ENCODE peak calls at places on chromosomes 3 and 15, in ten cellular contexts. U is heart right ventricle, A is astrocyte, K is breast epithelium, G is spleen, E is lower lobe of right lung, C is thoracic aorta, P is heart left ventricle, Y is adrenal gland, X is stomach. Z is an unnamed sample.

GRCh38 chr3:195221015-195221853 is 49.7 kb downstream of the XXYLT1 start:
- DNase-seq in X (no peak), U (peak; percentile 46), K (no peak), G (peak; percentile 77), Y (peak; percentile 68), C (no peak), A (no peak), E (no peak), P (no peak), Z (peak; percentile 85)

GRCh38 chr3:139307601-139308146 is 36.1 kb upstream of the MRPS22 start:
- DNase-seq in A (no peak), E (no peak), P (no peak), G (no peak), U (no peak), X (no peak), Y (no peak), C (no peak), K (no peak), Z (no peak)

GRCh38 chr3:134693226-134693625 is 42.4 kb upstream of the KY start:
- DNase-seq in C (no peak), G (no peak), A (no peak), U (no peak), Y (no peak), K (no peak), X (no peak), E (no peak), P (no peak), Z (no peak)

GRCh38 chr3:158696618-158697017 is 24.2 kb upstream of the LXN start:
- DNase-seq in Y (no peak), U (no peak), A (peak; percentile 75), X (no peak), E (no peak), G (no peak), P (no peak), K (no peak), C (no peak), Z (no peak)

GRCh38 chr3:148101061-148101460 is 596.6 kb upstream of the AGTR1 start:
- DNase-seq in Y (no peak), K (no peak), X (no peak), A (peak; percentile 64), C (no peak), E (no peak), P (no peak), G (no peak), U (no peak), Z (peak; percentile 24)

GRCh38 chr3:139653582-139653981 is 24.2 kb downstream of the NMNAT3 start:
- DNase-seq in Y (peak; percentile 38), P (no peak), A (no peak), E (no peak), U (no peak), C (no peak), G (no peak), K (no peak), X (no peak), Z (no peak)

GRCh38 chr3:184602406-184603155 is 41.0 kb downstream of the EPHB3 start:
- DNase-seq in A (no peak), C (no peak), U (no peak), X (no peak), Y (peak; percentile 50), K (no peak), G (no peak), E (no peak), P (no peak), Z (no peak)

GRCh38 chr3:11283126-11283478 is 10.9 kb downstream of the ATG7 start:
- DNase-seq in P (no peak), G (no peak), U (no peak), X (no peak), A (no peak), C (no peak), Y (no peak), K (no peak), E (no peak), Z (no peak)

GRCh38 chr3:151579571-151580270 is 118.9 kb upstream of the IGSF10 start:
- DNase-seq in E (no peak), K (peak; percentile 20), A (peak; percentile 73), P (peak; percentile 29), U (no peak), C (no peak), G (no peak), Y (no peak), X (no peak), Z (no peak)

GRCh38 chr15:41578736-41579383 is 19.8 kb downstream of the TYRO3 start:
- DNase-seq in U (no peak), X (no peak), Y (no peak), K (no peak), P (no peak), E (no peak), C (no peak), G (no peak), A (no peak), Z (no peak)

GRCh38 chr3:188157407-188157806 is 3.5 kb downstream of the LPP start:
- DNase-seq in C (no peak), G (no peak), K (no peak), A (no peak), U (no peak), Y (no peak), E (no peak), P (no peak), X (no peak), Z (no peak)

DNA sequence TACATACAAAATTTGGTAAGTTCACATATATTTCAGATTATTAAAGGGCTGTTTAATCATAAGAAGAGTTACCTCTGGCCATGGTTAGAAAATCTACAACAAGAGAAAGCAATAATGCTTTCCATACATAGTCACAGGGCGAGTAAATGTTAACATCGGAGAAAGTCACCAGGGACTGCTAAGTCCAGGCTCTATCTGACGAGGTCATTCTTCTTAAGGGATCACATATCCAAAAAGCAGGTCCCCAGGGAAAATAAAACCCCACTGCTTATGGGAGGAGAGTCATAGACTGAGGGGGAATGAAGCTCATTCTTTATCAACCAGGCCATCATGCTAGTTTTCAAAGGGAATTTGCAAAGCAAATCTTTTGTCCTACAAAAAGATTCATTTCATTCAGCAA is 3.1 kb downstream of the PCYT1A start:
- DNase-seq in A (no peak), C (no peak), P (no peak), G (no peak), K (no peak), Y (no peak), E (no peak), X (no peak), U (no peak), Z (no peak)
- H3K4me3 ChIP-seq in A (no peak overlapping the region), C (no peak overlapping the region), P (no peak overlapping the region), G (no peak overlapping the region), K (no peak overlapping the region), Y (no peak overlapping the region), E (no peak overlapping the region), X (no peak overlapping the region), U (no peak overlapping the region), Z (no peak overlapping the region)

GRCh38 chr3:109921509-109921908 is 584.2 kb upstream of the DPPA4 start:
- DNase-seq in X (no peak), A (no peak), C (no peak), K (no peak), U (no peak), G (no peak), P (no peak), Y (no peak), E (no peak), Z (no peak)
- H3K4me1 ChIP-seq in X (no peaks in the 10 kb centered on the region), A (peaks cover 4% of the 10 kb centered on the region), C (no peaks in the 10 kb centered on the region), K (no peaks in the 10 kb centered on the region), U (no peaks in the 10 kb centered on the region), G (no peaks in the 10 kb centered on the region), P (no peaks in the 10 kb centered on the region), Y (no peaks in the 10 kb centered on the region), E (no peaks in the 10 kb centered on the region), Z (no peaks in the 10 kb centered on the region)

GRCh38 chr15:29090617-29091466 is 178.8 kb downstream of the NSMCE3 start:
- DNase-seq in A (no peak), X (no peak), E (no peak), G (peak; percentile 78), P (no peak), K (no peak), C (no peak), Y (no peak), U (no peak), Z (peak; percentile 50)

GRCh38 chr15:29088666-29089065 is 181.0 kb downstream of the NSMCE3 start:
- DNase-seq in E (no peak), C (no peak), K (no peak), G (peak; percentile 54), X (no peak), P (no peak), A (no peak), Y (no peak), U (no peak), Z (no peak)

GRCh38 chr15:29091666-29092065 is 178.0 kb downstream of the NSMCE3 start:
- DNase-seq in G (peak; percentile 60), P (no peak), U (no peak), K (no peak), Y (no peak), C (no peak), X (no peak), A (no peak), E (no peak), Z (no peak)

GRCh38 chr15:29087521-29088285 is 181.9 kb downstream of the NSMCE3 start:
- DNase-seq in Y (no peak), G (peak; percentile 48), U (no peak), C (no peak), E (no peak), P (no peak), A (no peak), K (no peak), X (no peak), Z (no peak)

GRCh38 chr15:29089731-29090616 is 179.6 kb downstream of the NSMCE3 start:
- DNase-seq in K (no peak), Y (no peak), A (peak; percentile 12), G (peak; percentile 75), P (no peak), C (no peak), E (no peak), U (no peak), X (no peak), Z (no peak)
- TF ChIP-seq CTCF in K (no peak), Y (no peak), A (peak; percentile 32), G (peak; percentile 26), P (no peak), C (no peak), E (no peak), U (no peak), X (no peak), Z (no peak)

DNA sequence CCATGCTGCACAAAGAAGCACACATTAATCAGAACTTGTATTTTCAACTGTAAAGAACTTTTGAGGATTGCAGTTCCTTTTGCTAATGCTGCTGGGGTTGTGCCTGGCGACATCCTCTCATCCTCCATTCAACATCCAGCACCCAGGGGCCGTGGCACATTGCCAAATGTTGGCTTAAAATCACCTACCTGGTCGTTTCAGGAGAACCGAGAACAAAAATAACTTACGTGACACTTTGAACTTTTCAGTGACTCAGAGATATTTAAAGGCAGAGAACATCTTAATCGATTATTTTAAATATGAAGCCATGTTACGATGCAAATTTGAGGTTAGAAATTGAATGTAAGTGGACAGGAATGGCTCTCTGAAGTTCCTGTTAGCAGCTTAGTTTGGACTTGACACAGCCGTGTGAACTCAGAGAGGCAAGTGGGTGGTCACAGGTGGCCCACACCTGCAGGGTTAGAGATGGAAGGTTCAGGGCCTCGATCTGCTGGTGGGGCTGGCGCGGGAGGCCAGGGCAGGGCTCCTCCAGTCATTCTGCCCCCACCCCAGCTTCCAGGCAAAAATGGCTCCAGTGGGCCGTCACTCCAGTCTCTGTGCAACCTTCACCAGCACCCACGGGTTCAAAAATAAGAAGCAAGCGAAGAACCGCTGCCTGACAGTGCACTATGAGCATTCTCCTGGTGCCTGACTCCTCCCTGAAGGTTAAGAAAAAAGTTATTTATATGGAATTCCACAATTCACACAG is 12.2 kb downstream of the LRRK1 start:
- DNase-seq in E (no peak), Y (no peak), X (no peak), C (no peak), A (no peak), P (no peak), K (no peak), U (no peak), G (no peak), Z (no peak)
- H3K4me3 ChIP-seq in E (no peak overlapping the region), Y (no peak overlapping the region), X (no peak overlapping the region), C (no peak overlapping the region), A (no peak overlapping the region), P (no peak overlapping the region), K (no peak overlapping the region), U (no peak overlapping the region), G (no peak overlapping the region), Z (no peak overlapping the region)

Z was measured in BE2C.